ENCODE peak calls at places on chromosomes 5 and 9, in six cellular contexts. One of them, this sample, is unnamed.

GRCh38 chr5:7078901-7079300 is 317.0 kb upstream of the ADCY2 start:
- DNase-seq in breast epithelium: no peak
- DNase-seq in bronchial epithelial cell: peak
- DNase-seq in uterus: no peak
- DNase-seq in stomach: no peak
- DNase-seq in IMR-90: no peak
- DNase-seq in this sample: no peak

GRCh38 chr5:7615566-7616061 is 219.7 kb downstream of the ADCY2 start:
- DNase-seq in breast epithelium: no peak
- DNase-seq in bronchial epithelial cell: peak
- DNase-seq in uterus: no peak
- DNase-seq in stomach: no peak
- DNase-seq in IMR-90: no peak
- DNase-seq in this sample: no peak

GRCh38 chr9:128275198-128276007 is at the start of gene GOLGA2:
- DNase-seq in breast epithelium: no peak
- DNase-seq in bronchial epithelial cell: peak
- DNase-seq in uterus: peak
- DNase-seq in stomach: no peak
- DNase-seq in IMR-90: peak
- DNase-seq in this sample: no peak

GRCh38 chr5:153276151-153276550 is 214.3 kb upstream of the GRIA1 start:
- DNase-seq in breast epithelium: no peak
- DNase-seq in bronchial epithelial cell: peak
- DNase-seq in uterus: no peak
- DNase-seq in stomach: no peak
- DNase-seq in IMR-90: no peak
- DNase-seq in this sample: peak

GRCh38 chr5:116738948-116739339 is 164.3 kb upstream of the SEMA6A start:
- DNase-seq in breast epithelium: no peak
- DNase-seq in bronchial epithelial cell: no peak
- DNase-seq in uterus: no peak
- DNase-seq in stomach: no peak
- DNase-seq in IMR-90: no peak
- DNase-seq in this sample: no peak

GRCh38 chr9:127283917-127284316 is 19.3 kb downstream of the GARNL3 start:
- DNase-seq in breast epithelium: no peak
- DNase-seq in bronchial epithelial cell: peak
- DNase-seq in uterus: peak
- DNase-seq in stomach: no peak
- DNase-seq in IMR-90: peak
- DNase-seq in this sample: no peak

GRCh38 chr5:153974131-153974812 is 64.4 kb downstream of the FAM114A2 start:
- DNase-seq in breast epithelium: no peak
- DNase-seq in bronchial epithelial cell: peak
- DNase-seq in uterus: no peak
- DNase-seq in stomach: no peak
- DNase-seq in IMR-90: peak
- DNase-seq in this sample: no peak

GRCh38 chr9:16074962-16075361 is 522.1 kb downstream of the CCDC171 start:
- DNase-seq in breast epithelium: no peak
- DNase-seq in bronchial epithelial cell: peak
- DNase-seq in uterus: no peak
- DNase-seq in stomach: no peak
- DNase-seq in IMR-90: peak
- DNase-seq in this sample: no peak

GRCh38 chr9:88477300-88477751 is 57.7 kb upstream of the NXNL2 start:
- DNase-seq in breast epithelium: no peak
- DNase-seq in bronchial epithelial cell: peak
- DNase-seq in uterus: no peak
- DNase-seq in stomach: no peak
- DNase-seq in IMR-90: peak
- DNase-seq in this sample: peak

GRCh38 chr5:39100851-39101396 is 26.7 kb upstream of the RICTOR start:
- DNase-seq in breast epithelium: peak
- DNase-seq in bronchial epithelial cell: peak
- DNase-seq in uterus: no peak
- DNase-seq in stomach: no peak
- DNase-seq in IMR-90: peak
- DNase-seq in this sample: peak

GRCh38 chr9:85401998-85402397 is 339.8 kb downstream of the AGTPBP1 start:
- DNase-seq in breast epithelium: no peak
- DNase-seq in bronchial epithelial cell: peak
- DNase-seq in uterus: no peak
- DNase-seq in stomach: no peak
- DNase-seq in IMR-90: no peak
- DNase-seq in this sample: no peak

GRCh38 chr9:85600675-85601263 is 141.0 kb downstream of the AGTPBP1 start:
- DNase-seq in breast epithelium: no peak
- DNase-seq in bronchial epithelial cell: no peak
- DNase-seq in uterus: no peak
- DNase-seq in stomach: no peak
- DNase-seq in IMR-90: no peak
- DNase-seq in this sample: no peak

GRCh38 chr5:147369742-147370374 is 135.0 kb downstream of the STK32A start:
- DNase-seq in breast epithelium: no peak
- DNase-seq in bronchial epithelial cell: peak
- DNase-seq in uterus: no peak
- DNase-seq in stomach: no peak
- DNase-seq in IMR-90: peak
- DNase-seq in this sample: no peak

GRCh38 chr9:129507805-129508204 is 113.1 kb downstream of the C9orf50 start:
- DNase-seq in breast epithelium: no peak
- DNase-seq in bronchial epithelial cell: no peak
- DNase-seq in uterus: no peak
- DNase-seq in stomach: no peak
- DNase-seq in IMR-90: no peak
- DNase-seq in this sample: no peak

GRCh38 chr5:96177303-96177869 is 215.7 kb upstream of the ELL2 start:
- DNase-seq in breast epithelium: no peak
- DNase-seq in bronchial epithelial cell: peak
- DNase-seq in uterus: no peak
- DNase-seq in stomach: no peak
- DNase-seq in IMR-90: peak
- DNase-seq in this sample: peak

GRCh38 chr9:136840877-136841645 is 1.2 kb upstream of the AJM1 start:
- DNase-seq in breast epithelium: no peak
- DNase-seq in bronchial epithelial cell: peak
- DNase-seq in uterus: no peak
- DNase-seq in stomach: peak
- DNase-seq in IMR-90: peak
- DNase-seq in this sample: no peak

GRCh38 chr5:170451764-170452365 is 52.0 kb upstream of the KCNIP1 start:
- DNase-seq in breast epithelium: no peak
- DNase-seq in bronchial epithelial cell: peak
- DNase-seq in uterus: no peak
- DNase-seq in stomach: no peak
- DNase-seq in IMR-90: peak
- DNase-seq in this sample: no peak

GRCh38 chr5:108702546-108702945 is 45.2 kb upstream of the FER start:
- DNase-seq in breast epithelium: no peak
- DNase-seq in bronchial epithelial cell: no peak
- DNase-seq in uterus: no peak
- DNase-seq in stomach: no peak
- DNase-seq in IMR-90: no peak
- DNase-seq in this sample: no peak

GRCh38 chr9:99259231-99259918 is 37.3 kb downstream of the SEC61B start:
- DNase-seq in breast epithelium: peak
- DNase-seq in bronchial epithelial cell: no peak
- DNase-seq in uterus: peak
- DNase-seq in stomach: peak
- DNase-seq in IMR-90: no peak
- DNase-seq in this sample: peak

GRCh38 chr5:16013334-16014065 is 166.1 kb downstream of the MARCHF11 start:
- DNase-seq in breast epithelium: no peak
- DNase-seq in bronchial epithelial cell: peak
- DNase-seq in uterus: no peak
- DNase-seq in stomach: no peak
- DNase-seq in IMR-90: no peak
- DNase-seq in this sample: no peak

GRCh38 chr5:139104577-139105271 is 93.4 kb downstream of the SIL1 start:
- DNase-seq in breast epithelium: no peak
- DNase-seq in bronchial epithelial cell: peak
- DNase-seq in uterus: peak
- DNase-seq in stomach: no peak
- DNase-seq in IMR-90: peak
- DNase-seq in this sample: no peak

GRCh38 chr5:141349917-141350619 is at the start of gene PCDHGB1:
- DNase-seq in breast epithelium: no peak
- DNase-seq in bronchial epithelial cell: peak
- DNase-seq in uterus: no peak
- DNase-seq in stomach: no peak
- DNase-seq in IMR-90: peak
- DNase-seq in this sample: no peak

GRCh38 chr5:80754900-80755299 is 100.1 kb upstream of the DHFR start:
- DNase-seq in breast epithelium: no peak
- DNase-seq in bronchial epithelial cell: no peak
- DNase-seq in uterus: no peak
- DNase-seq in stomach: no peak
- DNase-seq in IMR-90: peak
- DNase-seq in this sample: no peak

GRCh38 chr5:146640285-146640896 is 124.4 kb upstream of the GPR151 start:
- DNase-seq in breast epithelium: no peak
- DNase-seq in bronchial epithelial cell: no peak
- DNase-seq in uterus: no peak
- DNase-seq in stomach: no peak
- DNase-seq in IMR-90: no peak
- DNase-seq in this sample: no peak

DNA sequence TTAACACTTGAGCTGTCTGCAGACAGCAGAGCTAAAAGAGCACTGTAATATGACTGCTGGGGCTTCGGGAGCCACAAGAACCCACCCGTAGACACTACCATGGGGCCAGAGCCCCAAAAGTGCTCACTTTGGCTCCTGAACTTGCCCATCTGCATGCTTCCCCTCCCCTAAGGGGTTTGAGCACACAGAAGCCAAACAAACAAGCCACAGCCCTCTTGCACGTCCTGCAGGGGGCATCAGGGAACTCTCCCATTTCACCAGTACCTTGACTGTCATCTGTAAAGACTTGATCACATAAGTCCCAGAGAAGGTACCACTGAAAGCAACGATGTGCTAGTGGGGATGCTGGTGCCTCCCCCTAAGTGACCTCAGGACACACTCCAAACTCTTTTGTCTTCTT is 681.8 kb downstream of the SEMA5A start:
- DNase-seq in breast epithelium: no peak
- DNase-seq in bronchial epithelial cell: peak
- DNase-seq in uterus: no peak
- DNase-seq in stomach: no peak
- DNase-seq in IMR-90: peak
- DNase-seq in this sample: no peak
- TF ChIP-seq CTCF in breast epithelium: no peak
- TF ChIP-seq CTCF in bronchial epithelial cell: peak
- TF ChIP-seq CTCF in uterus: no peak
- TF ChIP-seq CTCF in stomach: no peak
- TF ChIP-seq CTCF in IMR-90: peak
- TF ChIP-seq CTCF in this sample: peak

GRCh38 chr5:168712280-168712924 is 133.2 kb upstream of the PANK3 start:
- DNase-seq in breast epithelium: no peak
- DNase-seq in bronchial epithelial cell: peak
- DNase-seq in uterus: no peak
- DNase-seq in stomach: no peak
- DNase-seq in IMR-90: peak
- DNase-seq in this sample: peak
- H3K4me3 ChIP-seq in breast epithelium: no peak
- H3K4me3 ChIP-seq in bronchial epithelial cell: no peak
- H3K4me3 ChIP-seq in uterus: no peak
- H3K4me3 ChIP-seq in stomach: no peak
- H3K4me3 ChIP-seq in IMR-90: no peak
- H3K4me3 ChIP-seq in this sample: no peak

DNA sequence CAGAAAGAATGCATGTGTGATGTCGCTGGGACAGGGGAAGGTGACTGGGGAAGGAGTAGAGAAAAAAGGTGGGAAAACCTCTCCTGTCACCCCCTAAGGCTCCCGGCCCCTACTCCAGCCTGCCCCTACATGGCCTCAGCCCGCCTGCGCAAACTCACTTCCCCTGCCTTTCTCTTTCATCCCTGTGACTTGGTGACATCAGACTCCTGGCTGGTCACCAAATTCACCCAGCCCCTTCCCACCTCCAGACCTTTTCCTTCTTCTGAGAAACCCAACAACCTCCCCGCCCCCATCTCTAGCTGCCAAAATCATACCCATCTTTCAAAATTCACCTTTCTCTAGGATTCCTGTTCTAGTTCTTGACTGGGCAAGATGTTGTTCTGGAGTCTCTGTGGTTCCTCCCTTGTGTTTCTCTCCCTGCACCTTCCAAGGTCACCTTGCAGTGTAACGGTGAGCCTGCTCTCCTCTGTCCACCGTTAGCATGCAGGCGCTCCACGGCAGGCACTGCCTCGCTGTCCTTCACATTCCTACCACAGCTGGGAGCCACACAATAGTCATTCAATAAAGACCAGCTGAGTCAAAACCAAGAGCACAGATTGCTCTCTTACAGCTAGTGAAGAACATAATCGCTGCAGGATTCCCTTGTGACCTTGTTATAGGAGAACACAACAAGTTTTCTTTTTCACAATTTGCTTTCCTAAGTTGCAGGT is 134.5 kb downstream of the FANCC start:
- DNase-seq in breast epithelium: no peak
- DNase-seq in bronchial epithelial cell: no peak
- DNase-seq in uterus: no peak
- DNase-seq in stomach: no peak
- DNase-seq in IMR-90: no peak
- DNase-seq in this sample: no peak
- TF ChIP-seq CTCF in breast epithelium: no peak
- TF ChIP-seq CTCF in bronchial epithelial cell: peak
- TF ChIP-seq CTCF in uterus: peak
- TF ChIP-seq CTCF in stomach: peak
- TF ChIP-seq CTCF in IMR-90: peak
- TF ChIP-seq CTCF in this sample: peak

GRCh38 chr5:143206194-143207053 is 197.1 kb downstream of the NR3C1 start:
- DNase-seq in breast epithelium: no peak
- DNase-seq in bronchial epithelial cell: peak
- DNase-seq in uterus: no peak
- DNase-seq in stomach: no peak
- DNase-seq in IMR-90: no peak
- DNase-seq in this sample: no peak

GRCh38 chr5:143207058-143207457 is 196.4 kb downstream of the NR3C1 start:
- DNase-seq in breast epithelium: no peak
- DNase-seq in bronchial epithelial cell: no peak
- DNase-seq in uterus: no peak
- DNase-seq in stomach: no peak
- DNase-seq in IMR-90: no peak
- DNase-seq in this sample: no peak

GRCh38 chr5:143204474-143205246 is 198.8 kb downstream of the NR3C1 start:
- DNase-seq in breast epithelium: no peak
- DNase-seq in bronchial epithelial cell: no peak
- DNase-seq in uterus: no peak
- DNase-seq in stomach: no peak
- DNase-seq in IMR-90: no peak
- DNase-seq in this sample: no peak

GRCh38 chr5:143205386-143205785 is 198.1 kb downstream of the NR3C1 start:
- DNase-seq in breast epithelium: no peak
- DNase-seq in bronchial epithelial cell: peak
- DNase-seq in uterus: no peak
- DNase-seq in stomach: no peak
- DNase-seq in IMR-90: peak
- DNase-seq in this sample: peak

DNA sequence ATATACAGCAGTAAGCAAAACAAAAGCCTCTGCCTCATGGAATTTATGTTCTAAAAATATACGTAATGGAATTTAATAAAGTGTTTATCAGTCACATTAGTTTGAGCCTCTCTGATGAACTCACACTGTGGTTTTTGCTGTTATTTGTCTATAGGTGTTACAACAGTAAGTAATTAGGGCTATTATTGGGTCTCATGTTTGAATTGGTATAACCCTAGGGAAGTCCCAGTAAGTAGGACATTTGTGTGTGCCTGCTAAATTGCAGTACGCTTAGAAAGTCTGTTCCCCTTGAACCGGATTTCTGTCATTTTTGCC is 197.7 kb downstream of the NR3C1 start:
- DNase-seq in breast epithelium: no peak
- DNase-seq in bronchial epithelial cell: no peak
- DNase-seq in uterus: no peak
- DNase-seq in stomach: no peak
- DNase-seq in IMR-90: no peak
- DNase-seq in this sample: no peak
- H3K4me3 ChIP-seq in breast epithelium: no peak
- H3K4me3 ChIP-seq in bronchial epithelial cell: no peak
- H3K4me3 ChIP-seq in uterus: no peak
- H3K4me3 ChIP-seq in stomach: no peak
- H3K4me3 ChIP-seq in IMR-90: no peak
- H3K4me3 ChIP-seq in this sample: no peak

This sample was measured in epithelial cell of proximal tubule.